ENCODE peak calls at places on chromosome 4, in seven cellular contexts. O is K562; D is AG10803; Z is lower leg skin; L is choroid plexus epithelial cell; J is thoracic aorta; U is effector memory CD4-positive, alpha-beta T cell. N is an unnamed sample.

GRCh38 chr4:157222764-157223145 is 2.2 kb downstream of the GRIA2 start:
- DNase-seq in O (no peak), D (no peak), Z (no peak), L (no peak), J (no peak), U (no peak), N (no peak)

GRCh38 chr4:159023741-159024140 is 79.1 kb upstream of the RAPGEF2 start:
- DNase-seq in O (no peak), D (no peak), Z (no peak), L (no peak), J (no peak), U (no peak), N (no peak)

GRCh38 chr4:3369781-3370660 is 71.7 kb upstream of the HGFAC start:
- DNase-seq in O (no peak), D (peak), Z (peak), L (peak), J (no peak), U (no peak), N (no peak)

GRCh38 chr4:78247541-78248285 is 190.6 kb downstream of the FRAS1 start:
- DNase-seq in O (no peak), D (no peak), Z (no peak), L (no peak), J (no peak), U (no peak), N (no peak)

GRCh38 chr4:38856524-38857337 is at the start of gene TLR6:
- DNase-seq in O (peak), D (peak), Z (peak), L (peak), J (no peak), U (peak), N (no peak)

GRCh38 chr4:113849771-113850170 is 88.2 kb upstream of the CAMK2D start:
- DNase-seq in O (no peak), D (peak), Z (no peak), L (peak), J (no peak), U (no peak), N (no peak)

GRCh38 chr4:178086324-178086723 is 644.1 kb upstream of the AGA start:
- DNase-seq in O (peak), D (no peak), Z (no peak), L (no peak), J (no peak), U (no peak), N (no peak)

GRCh38 chr4:99859618-99860017 is 34.6 kb downstream of the LAMTOR3 start:
- DNase-seq in O (no peak), D (no peak), Z (no peak), L (no peak), J (no peak), U (no peak), N (no peak)

GRCh38 chr4:169968999-169969398 is 57.2 kb downstream of the MFAP3L start:
- DNase-seq in O (no peak), D (peak), Z (no peak), L (peak), J (peak), U (no peak), N (no peak)

GRCh38 chr4:182801626-182802025 is 115.6 kb downstream of the DCTD start:
- DNase-seq in O (no peak), D (no peak), Z (no peak), L (no peak), J (no peak), U (no peak), N (peak)

GRCh38 chr4:129682586-129682985 is 586.6 kb downstream of the C4orf33 start:
- DNase-seq in O (no peak), D (no peak), Z (no peak), L (no peak), J (no peak), U (no peak), N (no peak)

GRCh38 chr4:94341468-94341867 is 1.2 kb downstream of the HPGDS start:
- DNase-seq in O (no peak), D (no peak), Z (no peak), L (peak), J (no peak), U (no peak), N (no peak)

GRCh38 chr4:122798101-122798500 is 28.5 kb upstream of the FGF2 start:
- DNase-seq in O (peak), D (peak), Z (peak), L (peak), J (no peak), U (no peak), N (peak)

GRCh38 chr4:116358633-116359222 is 726.6 kb downstream of the TRAM1L1 start:
- DNase-seq in O (peak), D (peak), Z (peak), L (peak), J (no peak), U (no peak), N (no peak)

GRCh38 chr4:6332042-6332668 is 62.5 kb downstream of the WFS1 start:
- DNase-seq in O (peak), D (peak), Z (no peak), L (peak), J (no peak), U (peak), N (no peak)

GRCh38 chr4:76703123-76703490 is 194.8 kb downstream of the SOWAHB start:
- DNase-seq in O (no peak), D (no peak), Z (no peak), L (peak), J (no peak), U (no peak), N (peak)

GRCh38 chr4:155758500-155759371 is at the start of gene GUCY1B1:
- DNase-seq in O (peak), D (peak), Z (peak), L (peak), J (peak), U (peak), N (peak)

GRCh38 chr4:73309211-73309610 is 50.6 kb upstream of the ANKRD17 start:
- DNase-seq in O (no peak), D (peak), Z (no peak), L (peak), J (no peak), U (no peak), N (no peak)

GRCh38 chr4:11426003-11426402 is 2.7 kb downstream of the HS3ST1 start:
- DNase-seq in O (no peak), D (no peak), Z (no peak), L (no peak), J (no peak), U (no peak), N (no peak)

DNA sequence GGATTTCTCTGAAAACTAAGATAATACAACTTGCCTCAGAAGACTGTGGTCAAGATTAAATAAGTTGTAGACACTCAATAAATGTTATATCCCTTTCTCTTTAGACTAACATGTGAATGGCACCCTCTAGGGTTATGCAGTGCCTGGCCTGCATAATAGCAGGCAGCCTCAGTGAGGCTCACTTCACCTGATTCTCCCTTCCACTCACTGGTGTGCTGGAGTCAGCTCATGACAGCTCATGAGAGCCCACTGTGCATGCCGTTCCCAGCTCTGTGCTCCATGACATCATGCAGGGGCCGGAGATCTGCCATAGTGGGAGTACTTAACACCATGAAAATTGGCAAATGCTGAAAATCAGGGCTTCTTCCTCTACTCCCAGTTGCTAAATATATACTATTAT is 64.5 kb downstream of the TEC start:
- DNase-seq in O (peak), D (no peak), Z (no peak), L (peak), J (no peak), U (no peak), N (no peak)
- H3K4me3 ChIP-seq in O (no peak), D (no peak), Z (no peak), L (no peak), J (no peak), U (no peak), N (no peak)

GRCh38 chr4:929096-929765 is 2.9 kb downstream of the GAK start:
- DNase-seq in O (no peak), D (no peak), Z (no peak), L (no peak), J (no peak), U (no peak), N (no peak)
- H3K4me3 ChIP-seq in O (no peak), D (no peak), Z (no peak), L (no peak), J (no peak), U (no peak), N (no peak)

GRCh38 chr4:42151568-42152506 is 618 bp downstream of the BEND4 start:
- DNase-seq in O (no peak), D (no peak), Z (no peak), L (no peak), J (no peak), U (no peak), N (no peak)
- H3K4me3 ChIP-seq in O (no peak), D (no peak), Z (no peak), L (no peak), J (peak), U (peak), N (peak)

GRCh38 chr4:5120468-5120867 is 69.2 kb downstream of the STK32B start:
- DNase-seq in O (no peak), D (peak), Z (no peak), L (no peak), J (no peak), U (no peak), N (no peak)

GRCh38 chr4:5122114-5122513 is 70.8 kb downstream of the STK32B start:
- DNase-seq in O (no peak), D (no peak), Z (no peak), L (no peak), J (no peak), U (no peak), N (no peak)

GRCh38 chr4:5124876-5125275 is 73.6 kb downstream of the STK32B start:
- DNase-seq in O (no peak), D (no peak), Z (no peak), L (no peak), J (no peak), U (no peak), N (no peak)

GRCh38 chr4:5118091-5118786 is 67.0 kb downstream of the STK32B start:
- DNase-seq in O (no peak), D (no peak), Z (no peak), L (no peak), J (no peak), U (no peak), N (no peak)

GRCh38 chr4:5120067-5120466 is 68.8 kb downstream of the STK32B start:
- DNase-seq in O (no peak), D (no peak), Z (no peak), L (no peak), J (no peak), U (no peak), N (no peak)
- H3K4me3 ChIP-seq in O (no peak), D (no peak), Z (no peak), L (no peak), J (no peak), U (no peak), N (no peak)

N was measured in RWPE2.